ENCODE peak calls at places on chromosomes 12 and 14, in four cellular contexts. R is GM12878, E is astrocyte, U is neuronal stem cell. Y is an unnamed sample.

GRCh38 chr12:113140706-113141105 is 5.1 kb upstream of the RASAL1 start:
- DNase-seq in R (no peak), E (no peak), U (no peak), Y (no peak)

GRCh38 chr14:67357583-67358354 is 1.8 kb downstream of the ATP6V1D start:
- DNase-seq in R (no peak), E (peak), U (no peak), Y (no peak)

GRCh38 chr12:127680516-127680915 is 586.5 kb upstream of the TMEM132C start:
- DNase-seq in R (no peak), E (no peak), U (no peak), Y (no peak)

GRCh38 chr14:55851961-55852360 is 266.2 kb upstream of the PELI2 start:
- DNase-seq in R (no peak), E (no peak), U (no peak), Y (no peak)

GRCh38 chr12:106794369-106794768 is 19.9 kb downstream of the RIC8B start:
- DNase-seq in R (no peak), E (peak), U (no peak), Y (no peak)

GRCh38 chr12:45674181-45674580 is 55.3 kb upstream of the ARID2 start:
- DNase-seq in R (no peak), E (peak), U (no peak), Y (no peak)

GRCh38 chr14:102524026-102524450 is 14.5 kb upstream of the ANKRD9 start:
- DNase-seq in R (no peak), E (no peak), U (no peak), Y (no peak)

GRCh38 chr14:94992046-94992445 is 165.3 kb downstream of the DICER1 start:
- DNase-seq in R (no peak), E (no peak), U (no peak), Y (no peak)

GRCh38 chr14:76664790-76665189 is 96.5 kb upstream of the VASH1 start:
- DNase-seq in R (no peak), E (no peak), U (no peak), Y (no peak)

GRCh38 chr14:92456215-92457017 is 57.2 kb upstream of the RIN3 start:
- DNase-seq in R (no peak), E (peak), U (peak), Y (peak)

GRCh38 chr14:68509188-68509953 is 283.5 kb downstream of the ZFP36L1 start:
- DNase-seq in R (no peak), E (no peak), U (no peak), Y (no peak)

GRCh38 chr12:6273209-6273928 is 37.1 kb upstream of the PLEKHG6 start:
- DNase-seq in R (no peak), E (no peak), U (no peak), Y (no peak)

GRCh38 chr12:64082866-64083268 is 139.2 kb downstream of the KICS2 start:
- DNase-seq in R (no peak), E (no peak), U (no peak), Y (no peak)

GRCh38 chr12:99282086-99282485 is 365.5 kb upstream of the GARIN6 start:
- DNase-seq in R (no peak), E (no peak), U (no peak), Y (no peak)

GRCh38 chr12:114679942-114680341 is 4.0 kb downstream of the TBX3 start:
- DNase-seq in R (no peak), E (no peak), U (no peak), Y (no peak)

GRCh38 chr12:114679452-114679875 is 4.5 kb downstream of the TBX3 start:
- DNase-seq in R (no peak), E (no peak), U (no peak), Y (no peak)

GRCh38 chr12:114680498-114681148 is 3.4 kb downstream of the TBX3 start:
- DNase-seq in R (no peak), E (no peak), U (no peak), Y (no peak)

GRCh38 chr12:114678028-114678427 is 5.9 kb downstream of the TBX3 start:
- DNase-seq in R (no peak), E (no peak), U (no peak), Y (no peak)

DNA sequence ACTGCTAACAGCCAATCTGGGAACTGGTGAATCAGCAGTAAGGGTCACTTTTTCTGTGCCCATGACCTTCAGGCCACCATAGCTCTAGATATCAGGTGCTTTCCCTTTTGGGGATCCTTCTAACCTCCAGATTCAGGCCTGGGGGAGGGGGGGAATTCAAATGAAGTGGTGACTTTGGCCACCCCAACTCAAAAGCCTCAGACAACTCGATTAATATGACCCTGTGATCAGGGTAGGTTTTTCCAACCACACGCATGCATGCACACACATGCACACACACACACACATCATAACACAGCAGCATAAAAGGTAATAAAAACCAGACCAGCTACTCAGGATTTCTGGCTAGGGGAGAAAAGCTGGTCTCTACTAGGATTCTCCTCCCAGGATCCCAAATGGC is 5.3 kb downstream of the TBX3 start:
- DNase-seq in R (no peak), E (no peak), U (no peak), Y (no peak)
- H3K4me3 ChIP-seq in R (no peak), E (peak), U (no peak), Y (no peak)

GRCh38 chr12:85733984-85734383 is 102.2 kb downstream of the RASSF9 start:
- DNase-seq in R (no peak), E (peak), U (no peak), Y (no peak)

DNA sequence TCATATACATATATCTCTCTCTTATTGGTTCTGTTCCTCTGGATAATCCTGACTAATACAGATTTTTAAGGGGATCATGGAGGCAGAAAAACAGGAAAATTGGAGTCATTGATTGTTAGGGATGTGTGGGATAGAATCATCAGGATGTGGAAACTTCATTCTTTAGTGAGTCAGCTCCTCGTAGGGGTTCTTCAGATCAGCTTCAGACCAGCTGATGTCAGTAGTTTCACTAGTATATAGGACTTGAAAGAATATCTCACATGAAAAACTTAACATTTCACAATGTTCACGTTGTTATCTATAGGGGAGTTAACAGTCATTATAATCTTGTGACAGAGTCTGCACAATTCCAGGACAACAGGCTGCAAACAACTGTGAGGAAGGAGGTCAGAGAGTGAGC is 102.8 kb downstream of the RASSF9 start:
- DNase-seq in R (no peak), E (peak), U (no peak), Y (no peak)
- H2AFZ ChIP-seq in R (no peak), E (peak), U (no peak), Y (no peak)

GRCh38 chr12:25975179-25975578 is 16.7 kb downstream of the RASSF8 start:
- DNase-seq in R (no peak), E (no peak), U (no peak), Y (no peak)

GRCh38 chr12:25975682-25976081 is 17.2 kb downstream of the RASSF8 start:
- DNase-seq in R (no peak), E (no peak), U (no peak), Y (no peak)

GRCh38 chr12:25977047-25977446 is 18.6 kb downstream of the RASSF8 start:
- DNase-seq in R (no peak), E (peak), U (no peak), Y (no peak)

GRCh38 chr12:25979059-25979458 is 20.6 kb downstream of the RASSF8 start:
- DNase-seq in R (no peak), E (no peak), U (no peak), Y (no peak)

DNA sequence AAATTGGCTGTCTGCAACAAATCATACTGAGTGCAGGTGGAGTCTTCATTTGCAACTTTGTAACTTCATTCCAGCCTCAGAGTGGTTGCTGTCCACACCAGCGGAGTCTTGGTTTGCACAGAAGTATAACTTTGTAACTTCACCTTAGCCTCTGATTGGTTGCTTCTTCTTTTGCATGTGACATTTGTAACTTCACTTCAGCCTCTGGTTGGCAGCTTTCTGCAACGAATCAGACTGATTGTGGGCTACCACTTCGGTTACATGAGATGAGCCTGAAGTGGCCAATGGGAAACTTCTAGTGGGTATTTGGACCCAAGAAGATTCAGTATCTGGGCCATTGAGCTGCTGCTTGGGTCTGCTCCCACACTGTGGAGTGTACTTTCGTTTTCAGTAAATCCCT is 17.8 kb downstream of the RASSF8 start:
- DNase-seq in R (no peak), E (no peak), U (no peak), Y (no peak)
- H3K4me3 ChIP-seq in R (no peak), E (no peak), U (no peak), Y (no peak)

GRCh38 chr12:12523229-12523628 is 39.4 kb downstream of the DUSP16 start:
- DNase-seq in R (no peak), E (no peak), U (no peak), Y (no peak)

GRCh38 chr12:12524128-12524527 is 38.5 kb downstream of the DUSP16 start:
- DNase-seq in R (no peak), E (no peak), U (no peak), Y (no peak)

GRCh38 chr12:12520278-12520677 is 42.4 kb downstream of the DUSP16 start:
- DNase-seq in R (no peak), E (no peak), U (no peak), Y (no peak)

GRCh38 chr12:12521044-12521485 is 41.6 kb downstream of the DUSP16 start:
- DNase-seq in R (no peak), E (peak), U (peak), Y (no peak)

GRCh38 chr12:12521923-12522322 is 40.7 kb downstream of the DUSP16 start:
- DNase-seq in R (no peak), E (no peak), U (no peak), Y (no peak)
- H2AFZ ChIP-seq in R (no peak), E (no peak), U (peak), Y (no peak)

GRCh38 chr14:101458536-101459391 is 102.5 kb upstream of the DIO3 start:
- DNase-seq in R (no peak), E (no peak), U (peak), Y (no peak)
- H3K4me3 ChIP-seq in R (no peak), E (no peak), U (no peak), Y (no peak)

DNA sequence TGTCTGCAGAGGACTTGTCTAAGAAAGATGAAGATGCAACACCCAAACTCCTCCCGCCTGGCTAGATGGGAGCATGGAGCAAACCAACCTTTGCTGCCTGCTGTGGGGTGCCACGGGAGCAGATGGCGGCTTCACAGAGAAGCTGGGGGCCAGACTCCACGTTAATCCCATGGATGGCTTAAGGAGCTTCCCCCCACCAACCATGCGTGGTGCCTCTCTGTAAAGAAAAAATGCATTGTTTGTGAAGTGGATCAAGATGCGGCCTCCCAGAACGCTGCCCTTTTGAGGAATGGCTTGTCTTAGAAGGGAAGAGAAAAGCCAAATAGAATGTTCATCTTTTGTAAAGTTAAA is 15.6 kb downstream of the MVK start:
- DNase-seq in R (no peak), E (no peak), U (no peak), Y (no peak)
- H2AFZ ChIP-seq in R (no peak), E (no peak), U (no peak), Y (no peak)

GRCh38 chr14:61701946-61702345 is 6.6 kb downstream of the HIF1A start:
- DNase-seq in R (no peak), E (no peak), U (no peak), Y (no peak)
- H3K4me3 ChIP-seq in R (peak), E (no peak), U (no peak), Y (no peak)